ENCODE peak calls at places on chromosome 3, in five cellular contexts. E, T, O, H and S are unnamed samples.

GRCh38 chr3:168102735-168103410 is 7.1 kb upstream of the GOLIM4 start:
- DNase-seq in H (no peak), O (no peak), E (no peak), T (no peak), S (no peak)

GRCh38 chr3:113546414-113546893 is 14.1 kb downstream of the SIDT1 start:
- DNase-seq in T (no peak), O (no peak), E (no peak), H (no peak), S (no peak)

GRCh38 chr3:188407158-188407880 is 253.4 kb downstream of the LPP start:
- DNase-seq in O (no peak), H (no peak), T (no peak), E (peak), S (no peak)

GRCh38 chr3:97579365-97579764 is 185.2 kb upstream of the ARL6 start:
- DNase-seq in E (no peak), O (peak), H (no peak), T (no peak), S (no peak)

GRCh38 chr3:172222474-172223071 is 183.2 kb downstream of the FNDC3B start:
- DNase-seq in O (no peak), T (no peak), E (no peak), H (no peak), S (no peak)

GRCh38 chr3:195263925-195264575 is 6.9 kb downstream of the XXYLT1 start:
- DNase-seq in O (no peak), H (no peak), E (no peak), T (peak), S (no peak)

GRCh38 chr3:148601766-148602685 is 95.7 kb upstream of the AGTR1 start:
- DNase-seq in E (peak), O (peak), H (no peak), T (no peak), S (peak)

GRCh38 chr3:120181632-120182031 is 87.4 kb upstream of the GSK3B start:
- DNase-seq in E (no peak), O (no peak), T (no peak), H (no peak), S (no peak)

GRCh38 chr3:57974796-57975388 is 33.3 kb upstream of the FLNB start:
- DNase-seq in T (peak), O (peak), E (peak), H (no peak), S (peak)

GRCh38 chr3:63523100-63523499 is 129.4 kb upstream of the SNTN start:
- DNase-seq in H (no peak), O (no peak), T (no peak), E (no peak), S (no peak)

GRCh38 chr3:100682056-100682853 is 27.0 kb upstream of the TFG start:
- DNase-seq in E (no peak), O (no peak), T (no peak), H (no peak), S (no peak)

GRCh38 chr3:11197471-11197870 is 43.2 kb downstream of the HRH1 start:
- DNase-seq in T (no peak), E (peak), H (no peak), O (no peak), S (no peak)

GRCh38 chr3:146646251-146646650 is 41.1 kb upstream of the PLSCR5 start:
- DNase-seq in T (no peak), H (no peak), O (no peak), E (no peak), S (no peak)

GRCh38 chr3:69791111-69791510 is 51.8 kb downstream of the MITF start:
- DNase-seq in H (no peak), O (peak), T (no peak), E (peak), S (no peak)

GRCh38 chr3:33658971-33659848 is 58.8 kb downstream of the CLASP2 start:
- DNase-seq in H (peak), E (peak), O (peak), T (peak), S (peak)

GRCh38 chr3:126100688-126101301 is 16.9 kb upstream of the SLC41A3 start:
- DNase-seq in E (peak), O (no peak), H (no peak), T (no peak), S (no peak)

GRCh38 chr3:133474251-133474801 is 74.5 kb downstream of the BFSP2 start:
- DNase-seq in H (no peak), E (peak), T (no peak), O (no peak), S (no peak)

GRCh38 chr3:193134895-193135294 is 106.1 kb upstream of the PLAAT1 start:
- DNase-seq in O (no peak), T (no peak), E (peak), H (no peak), S (no peak)

GRCh38 chr3:148992027-148992634 is 791 bp downstream of the GYG1 start:
- DNase-seq in O (peak), E (no peak), T (no peak), H (no peak), S (peak)

GRCh38 chr3:129793947-129794318 is 99.6 kb downstream of the TMCC1 start:
- DNase-seq in T (no peak), H (no peak), E (no peak), O (no peak), S (no peak)

GRCh38 chr3:32569540-32570425 is 875 bp downstream of the DYNC1LI1 start:
- DNase-seq in O (peak), H (peak), T (peak), E (peak), S (peak)

GRCh38 chr3:31544634-31545033 is 11.9 kb downstream of the STT3B start:
- DNase-seq in T (no peak), H (no peak), E (no peak), O (peak), S (peak)

GRCh38 chr3:133885241-133885711 is 10.4 kb downstream of the RAB6B start:
- DNase-seq in H (no peak), T (no peak), O (no peak), E (no peak), S (no peak)

GRCh38 chr3:184694694-184695093 is 17.2 kb downstream of the MAGEF1 start:
- DNase-seq in H (no peak), O (no peak), E (no peak), T (no peak), S (no peak)

GRCh38 chr3:72446406-72447058 is 401.7 kb downstream of the SHQ1 start:
- DNase-seq in E (peak), O (no peak), T (no peak), H (no peak), S (no peak)

GRCh38 chr3:122803977-122804376 is 9.1 kb downstream of the SLC49A4 start:
- DNase-seq in H (no peak), E (no peak), T (no peak), O (no peak), S (no peak)

GRCh38 chr3:47261301-47261700 is 21.3 kb downstream of the KIF9 start:
- DNase-seq in O (no peak), H (no peak), E (peak), T (no peak), S (no peak)

GRCh38 chr3:14906355-14906960 is 40.9 kb upstream of the NR2C2 start:
- DNase-seq in T (no peak), O (no peak), E (no peak), H (no peak), S (no peak)

GRCh38 chr3:15647629-15648167 is 46.2 kb downstream of the BTD start:
- DNase-seq in T (no peak), O (no peak), H (no peak), E (peak), S (no peak)

GRCh38 chr3:120469440-120470415 is 18.9 kb upstream of the FSTL1 start:
- DNase-seq in E (peak), T (no peak), O (peak), H (no peak), S (no peak)

GRCh38 chr3:156418428-156418827 is 136.5 kb downstream of the SSR3 start:
- DNase-seq in E (no peak), H (no peak), O (no peak), T (no peak), S (no peak)

GRCh38 chr3:58082047-58082446 is 73.8 kb downstream of the FLNB start:
- DNase-seq in T (peak), E (peak), H (no peak), O (no peak), S (no peak)

GRCh38 chr3:166011771-166012170 is 174.5 kb upstream of the BCHE start:
- DNase-seq in H (no peak), O (no peak), T (no peak), E (no peak), S (no peak)

GRCh38 chr3:166013073-166013679 is 176.0 kb upstream of the BCHE start:
- DNase-seq in O (peak), E (peak), H (no peak), T (peak), S (peak)
- TF ChIP-seq MAFK in O (no peak), E (no peak), H (no peak), T (no peak), S (no peak)

DNA sequence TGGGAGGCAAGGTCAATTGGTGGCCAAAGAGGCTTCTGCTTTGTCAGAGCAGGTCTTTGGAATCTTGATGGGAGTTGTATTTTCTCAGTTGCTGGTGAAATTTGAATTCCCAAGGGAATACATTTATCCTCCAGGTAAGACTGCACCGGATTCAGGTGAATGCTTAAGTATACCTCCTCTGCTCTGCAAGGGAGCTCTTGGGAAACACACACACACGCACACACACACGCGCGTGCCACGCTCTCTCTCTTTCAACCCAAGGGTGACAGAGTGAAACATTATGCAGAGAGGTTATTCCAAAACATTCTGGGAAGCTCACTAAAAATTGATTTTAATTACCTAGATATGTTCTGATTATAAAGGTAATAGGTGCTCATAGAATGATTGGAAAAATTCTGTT is 33.7 kb downstream of the ST6GAL1 start:
- DNase-seq in E (no peak), O (no peak), H (no peak), T (no peak), S (no peak)
- TF ChIP-seq MAFK in E (no peak), O (no peak), H (no peak), T (no peak), S (no peak)

GRCh38 chr3:43958005-43958770 is 267.4 kb downstream of the ABHD5 start:
- DNase-seq in T (no peak), H (no peak), E (no peak), O (no peak), S (no peak)

GRCh38 chr3:43957553-43957952 is 266.8 kb downstream of the ABHD5 start:
- DNase-seq in T (no peak), H (no peak), E (no peak), O (no peak), S (no peak)

GRCh38 chr3:43958973-43959372 is 268.2 kb downstream of the ABHD5 start:
- DNase-seq in H (no peak), E (no peak), T (no peak), O (no peak), S (no peak)

GRCh38 chr3:43960448-43960840 is 269.7 kb downstream of the ABHD5 start:
- DNase-seq in T (no peak), H (no peak), O (peak), E (no peak), S (no peak)

GRCh38 chr3:43959498-43960447 is 269.0 kb downstream of the ABHD5 start:
- DNase-seq in E (no peak), O (no peak), T (no peak), H (no peak), S (no peak)
- TF ChIP-seq MAFK in E (no peak), O (no peak), T (no peak), H (no peak), S (no peak)

GRCh38 chr3:143502101-143502500 is 346.2 kb downstream of the SLC9A9 start:
- DNase-seq in H (no peak), O (no peak), E (no peak), T (no peak), S (no peak)

GRCh38 chr3:143510601-143511000 is 337.7 kb downstream of the SLC9A9 start:
- DNase-seq in H (no peak), E (no peak), O (no peak), T (no peak), S (no peak)

GRCh38 chr3:143511174-143511879 is 336.9 kb downstream of the SLC9A9 start:
- DNase-seq in H (no peak), O (no peak), T (no peak), E (no peak), S (no peak)

GRCh38 chr3:143503325-143503885 is 344.9 kb downstream of the SLC9A9 start:
- DNase-seq in E (no peak), O (no peak), H (no peak), T (no peak), S (no peak)

GRCh38 chr3:143507735-143508580 is 340.3 kb downstream of the SLC9A9 start:
- DNase-seq in H (no peak), O (peak), T (no peak), E (peak), S (no peak)
- TF ChIP-seq MAFK in H (no peak), O (no peak), T (no peak), E (no peak), S (no peak)

GRCh38 chr3:73727117-73727802 is 102.5 kb upstream of the PDZRN3 start:
- DNase-seq in O (no peak), T (no peak), E (peak), H (no peak), S (no peak)
- TF ChIP-seq MAFK in O (no peak), T (no peak), E (no peak), H (no peak), S (no peak)

GRCh38 chr3:28936154-28936553 is 344.7 kb upstream of the RBMS3 start:
- DNase-seq in T (no peak), O (no peak), E (no peak), H (no peak), S (no peak)

GRCh38 chr3:28935141-28935540 is 345.7 kb upstream of the RBMS3 start:
- DNase-seq in O (no peak), E (no peak), H (no peak), T (no peak), S (no peak)

GRCh38 chr3:28940530-28940929 is 340.3 kb upstream of the RBMS3 start:
- DNase-seq in H (no peak), T (no peak), E (peak), O (no peak), S (no peak)
- TF ChIP-seq MAFK in H (no peak), T (no peak), E (peak), O (no peak), S (no peak)